ENCODE peak calls at places on chromosome 5, in nine cellular contexts. C, V, F, E, K, A, M, Z and T are unnamed samples.

GRCh38 chr5:150419630-150420270 is 7.0 kb upstream of the CD74 start:
- DNase-seq in C (no peak), V (no peak), F (no peak), E (no peak), K (no peak), A (no peak), M (no peak), Z (no peak), T (no peak)

GRCh38 chr5:54194326-54194725 is 116.0 kb downstream of the ARL15 start:
- DNase-seq in C (no peak), V (no peak), F (no peak), E (no peak), K (no peak), A (no peak), M (no peak), Z (no peak), T (no peak)

GRCh38 chr5:170467000-170467707 is 36.7 kb upstream of the KCNIP1 start:
- DNase-seq in C (no peak), V (no peak), F (peak; percentile 57), E (no peak), K (no peak), A (no peak), M (peak; percentile 20), Z (no peak), T (no peak)

GRCh38 chr5:149878371-149878770 is 66.2 kb downstream of the PDE6A start:
- DNase-seq in C (no peak), V (no peak), F (no peak), E (no peak), K (no peak), A (no peak), M (no peak), Z (no peak), T (no peak)

GRCh38 chr5:119943148-119943547 is 313.8 kb downstream of the FAM170A start:
- DNase-seq in C (no peak), V (no peak), F (no peak), E (no peak), K (no peak), A (no peak), M (no peak), Z (no peak), T (no peak)

GRCh38 chr5:5005351-5005750 is 134.8 kb upstream of the ADAMTS16 start:
- DNase-seq in C (no peak), V (no peak), F (no peak), E (no peak), K (no peak), A (no peak), M (no peak), Z (no peak), T (no peak)

GRCh38 chr5:160463775-160464465 is 42.3 kb downstream of the PTTG1 start:
- DNase-seq in C (no peak), V (no peak), F (no peak), E (no peak), K (no peak), A (no peak), M (no peak), Z (no peak), T (no peak)

GRCh38 chr5:127564002-127564769 is 46.7 kb downstream of the PRRC1 start:
- DNase-seq in C (no peak), V (peak; percentile 48), F (no peak), E (peak; percentile 27), K (peak; percentile 88), A (no peak), M (peak; percentile 30), Z (peak; percentile 48), T (peak; percentile 51)

GRCh38 chr5:149414405-149415244 is 35.5 kb upstream of the IL17B start:
- DNase-seq in C (peak; percentile 83), V (no peak), F (no peak), E (peak; percentile 49), K (no peak), A (no peak), M (peak; percentile 68), Z (no peak), T (no peak)

GRCh38 chr5:79924936-79925893 is 65.8 kb downstream of the MTX3 start:
- DNase-seq in C (no peak), V (no peak), F (no peak), E (no peak), K (peak; percentile 62), A (no peak), M (no peak), Z (no peak), T (peak; percentile 9)

GRCh38 chr5:176542135-176542595 is 5.0 kb upstream of the RNF44 start:
- DNase-seq in C (no peak), V (peak; percentile 61), F (no peak), E (no peak), K (no peak), A (no peak), M (no peak), Z (no peak), T (peak; percentile 66)

GRCh38 chr5:172789687-172790495 is 18.9 kb upstream of the DUSP1 start:
- DNase-seq in C (no peak), V (no peak), F (no peak), E (no peak), K (no peak), A (peak; percentile 80), M (no peak), Z (no peak), T (no peak)

GRCh38 chr5:6772886-6773285 is 59.7 kb downstream of the TENT4A start:
- DNase-seq in C (no peak), V (no peak), F (no peak), E (no peak), K (no peak), A (no peak), M (no peak), Z (no peak), T (no peak)

GRCh38 chr5:11687498-11687897 is 216.7 kb downstream of the CTNND2 start:
- DNase-seq in C (no peak), V (no peak), F (no peak), E (no peak), K (no peak), A (no peak), M (no peak), Z (no peak), T (no peak)

GRCh38 chr5:147485046-147485445 is 24.8 kb downstream of the DPYSL3 start:
- DNase-seq in C (no peak), V (no peak), F (no peak), E (no peak), K (no peak), A (no peak), M (no peak), Z (no peak), T (no peak)

GRCh38 chr5:177128551-177128976 is 5.0 kb upstream of the NSD1 start:
- DNase-seq in C (no peak), V (no peak), F (no peak), E (peak; percentile 35), K (no peak), A (no peak), M (no peak), Z (no peak), T (no peak)

GRCh38 chr5:9348296-9348996 is 197.4 kb downstream of the SEMA5A start:
- DNase-seq in C (no peak), V (no peak), F (no peak), E (no peak), K (no peak), A (no peak), M (no peak), Z (no peak), T (no peak)

GRCh38 chr5:69517763-69518212 is 25.2 kb downstream of the OCLN start:
- DNase-seq in C (no peak), V (no peak), F (no peak), E (no peak), K (no peak), A (no peak), M (no peak), Z (no peak), T (no peak)

GRCh38 chr5:371811-372555 is 50.5 kb downstream of the AHRR start:
- DNase-seq in C (peak; percentile 45), V (no peak), F (peak; percentile 50), E (no peak), K (no peak), A (peak; percentile 26), M (no peak), Z (no peak), T (no peak)
- H3K4me1 ChIP-seq in C (peaks cover 6% of the 10 kb centered on the region), V (no peaks in the 10 kb centered on the region), F (peaks cover 14% of the 10 kb centered on the region), E (no peaks in the 10 kb centered on the region), K (no peaks in the 10 kb centered on the region), A (peaks cover 39% of the 10 kb centered on the region), M (no peaks in the 10 kb centered on the region), Z (peaks cover 53% of the 10 kb centered on the region), T (peaks cover 20% of the 10 kb centered on the region)

DNA sequence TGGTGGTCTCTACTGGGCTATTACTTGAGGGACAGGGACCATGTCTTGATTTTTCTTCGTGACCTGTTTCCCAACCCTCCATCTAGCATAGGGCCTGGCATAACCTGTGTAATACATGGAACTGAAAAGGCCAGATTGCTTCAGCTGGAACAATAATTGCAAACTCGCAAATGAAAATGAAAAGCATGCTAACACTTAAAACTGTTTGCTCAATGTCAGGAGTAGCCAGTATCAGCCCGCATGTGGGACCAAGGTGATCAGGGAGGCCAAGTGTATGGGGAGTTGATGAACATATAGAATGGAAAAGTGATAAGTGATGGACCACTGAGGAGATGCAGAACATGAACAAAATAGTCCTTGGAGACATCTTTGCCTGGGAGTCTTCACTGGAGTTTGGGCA is 25.2 kb downstream of the GLRX start:
- DNase-seq in C (no peak), V (no peak), F (no peak), E (no peak), K (no peak), A (no peak), M (no peak), Z (no peak), T (no peak)
- H3K27ac ChIP-seq in C (no peak overlapping the region), V (no peak overlapping the region), F (no peak overlapping the region), E (no peak overlapping the region), K (no peak overlapping the region), A (no peak overlapping the region), M (no peak overlapping the region), Z (no peak overlapping the region), T (no peak overlapping the region)

GRCh38 chr5:77032635-77033034 is 2.4 kb downstream of the AGGF1 start:
- DNase-seq in C (no peak), V (no peak), F (no peak), E (no peak), K (no peak), A (no peak), M (no peak), Z (no peak), T (no peak)
- H3K27me3 ChIP-seq in C (no peaks in the 10 kb centered on the region), V (no peaks in the 10 kb centered on the region), F (no peaks in the 10 kb centered on the region), E (no peaks in the 10 kb centered on the region), K (peaks cover 8% of the 10 kb centered on the region), A (no peaks in the 10 kb centered on the region), M (no peaks in the 10 kb centered on the region), Z (no peaks in the 10 kb centered on the region), T (no peaks in the 10 kb centered on the region)

DNA sequence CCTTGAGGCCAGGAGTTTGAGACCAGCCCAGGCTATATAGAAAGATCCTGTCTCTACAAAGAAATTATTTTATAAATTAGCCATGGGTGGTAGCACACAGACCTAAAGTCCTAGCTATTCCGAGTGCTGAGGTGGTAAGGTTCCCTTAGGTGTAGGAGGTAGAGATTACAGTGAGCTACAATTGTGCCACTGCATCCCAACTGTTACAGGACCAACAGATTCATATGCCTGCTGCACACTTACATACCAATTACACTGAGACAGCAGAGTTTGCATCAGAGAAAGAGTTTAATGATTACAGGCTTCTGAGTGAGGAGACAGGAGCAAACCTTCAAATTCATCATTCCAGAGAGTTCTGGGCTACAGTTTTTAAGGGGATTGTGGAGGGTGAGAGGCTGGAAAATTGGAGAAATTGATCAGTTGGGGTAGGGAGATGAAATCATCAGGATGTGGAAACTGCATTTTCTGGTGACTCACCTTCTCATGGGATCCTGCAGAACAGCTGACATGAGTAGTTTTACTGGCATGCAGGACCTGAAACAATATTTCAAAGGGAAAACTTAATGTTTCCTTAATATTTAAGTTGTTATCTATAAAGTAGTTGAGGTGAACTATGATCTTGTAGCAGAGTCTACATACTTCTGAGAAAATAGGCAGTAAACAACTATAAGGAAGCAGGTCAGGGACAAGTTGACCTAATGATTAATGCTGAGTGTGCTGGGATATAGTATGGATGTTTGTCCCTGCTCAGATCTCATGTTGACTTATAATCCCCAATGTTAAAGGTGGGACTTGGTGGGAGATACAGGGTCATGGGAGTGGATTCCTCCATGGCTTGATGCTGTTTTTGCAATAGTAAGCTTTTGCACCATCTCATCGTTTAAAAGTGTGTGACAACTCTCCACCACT is 54.7 kb downstream of the ANXA2R start:
- DNase-seq in C (no peak), V (no peak), F (no peak), E (no peak), K (no peak), A (no peak), M (no peak), Z (peak; percentile 24), T (no peak)
- H3K4me1 ChIP-seq in C (peaks cover 13% of the 10 kb centered on the region), V (peaks cover 17% of the 10 kb centered on the region), F (peaks cover 4% of the 10 kb centered on the region), E (no peaks in the 10 kb centered on the region), K (peaks cover 9% of the 10 kb centered on the region), A (peaks cover 10% of the 10 kb centered on the region), M (no peaks in the 10 kb centered on the region), Z (peaks cover 13% of the 10 kb centered on the region), T (peaks cover 36% of the 10 kb centered on the region)